ENCODE peak calls at places on chromosomes 7 and 10, in eight cellular contexts. E is A172; L is NCI-H345; X is activated naive CD8-positive, alpha-beta T cell treated with anti-CD3 and anti-CD28 coated beads for 36 hours; D is HCT116; Y is NCI-H460; S is HL-60; B is BE2C. P is an unnamed sample.

GRCh38 chr7:45215611-45216062 is 58.0 kb downstream of the RAMP3 start:
- DNase-seq in E (no peak), L (peak; percentile 75), X (no peak), D (no peak), Y (no peak), S (no peak), B (peak; percentile 52), P (no peak)

GRCh38 chr7:25007668-25008067 is 27.7 kb upstream of the OSBPL3 start:
- DNase-seq in E (no peak), L (no peak), X (no peak), D (no peak), Y (no peak), S (no peak), B (no peak), P (no peak)

GRCh38 chr10:114662651-114663217 is 4.7 kb upstream of the ABLIM1 start:
- DNase-seq in E (no peak), L (no peak), X (no peak), D (no peak), Y (no peak), S (no peak), B (no peak), P (no peak)

GRCh38 chr10:111076191-111076681 is 593 bp upstream of the ADRA2A start:
- DNase-seq in E (peak; percentile 48), L (peak; percentile 72), X (peak; percentile 64), D (peak; percentile 13), Y (peak; percentile 44), S (no peak), B (peak; percentile 87), P (peak; percentile 56)

GRCh38 chr10:50556238-50557120 is 67.3 kb downstream of the SGMS1 start:
- DNase-seq in E (no peak), L (no peak), X (no peak), D (no peak), Y (no peak), S (no peak), B (no peak), P (no peak)

GRCh38 chr7:92634924-92635519 is 44.8 kb upstream of the FAM133B start:
- DNase-seq in E (peak; percentile 97), L (no peak), X (no peak), D (peak; percentile 39), Y (no peak), S (no peak), B (no peak), P (peak; percentile 90)

GRCh38 chr10:77319557-77319956 is 318.1 kb downstream of the KCNMA1 start:
- DNase-seq in E (no peak), L (no peak), X (no peak), D (no peak), Y (no peak), S (no peak), B (no peak), P (no peak)

GRCh38 chr10:93461807-93462178 is 20.3 kb downstream of the MYOF start:
- DNase-seq in E (peak; percentile 96), L (peak; percentile 81), X (no peak), D (peak; percentile 65), Y (no peak), S (no peak), B (peak; percentile 18), P (peak; percentile 76)

GRCh38 chr10:127041561-127041960 is 136.3 kb downstream of the DOCK1 start:
- DNase-seq in E (peak; percentile 25), L (no peak), X (no peak), D (peak; percentile 29), Y (no peak), S (no peak), B (no peak), P (peak; percentile 37)

GRCh38 chr10:101837753-101838152 is 5.8 kb downstream of the KCNIP2 start:
- DNase-seq in E (no peak), L (no peak), X (no peak), D (no peak), Y (no peak), S (no peak), B (no peak), P (no peak)

GRCh38 chr7:28017372-28017771 is 163.2 kb downstream of the JAZF1 start:
- DNase-seq in E (peak; percentile 55), L (no peak), X (no peak), D (no peak), Y (no peak), S (peak; percentile 8), B (no peak), P (peak; percentile 67)

GRCh38 chr7:4831723-4832495 is 29.9 kb downstream of the PAPOLB start:
- DNase-seq in E (no peak), L (no peak), X (no peak), D (no peak), Y (no peak), S (no peak), B (no peak), P (no peak)

GRCh38 chr7:138865843-138866242 is 67.8 kb upstream of the ATP6V0A4 start:
- DNase-seq in E (no peak), L (no peak), X (peak; percentile 29), D (no peak), Y (no peak), S (peak; percentile 33), B (no peak), P (no peak)

GRCh38 chr10:65581426-65582026 is 1344.3 kb upstream of the LRRTM3 start:
- DNase-seq in E (no peak), L (no peak), X (no peak), D (no peak), Y (no peak), S (no peak), B (no peak), P (no peak)

GRCh38 chr7:156094350-156095146 is 282.3 kb upstream of the SHH start:
- DNase-seq in E (no peak), L (no peak), X (no peak), D (no peak), Y (no peak), S (no peak), B (no peak), P (no peak)

GRCh38 chr10:50407077-50407801 is 155.9 kb upstream of the ASAH2 start:
- DNase-seq in E (no peak), L (no peak), X (no peak), D (peak; percentile 74), Y (no peak), S (no peak), B (no peak), P (no peak)

GRCh38 chr7:1351881-1352625 is 107.2 kb downstream of the MICALL2 start:
- DNase-seq in E (no peak), L (no peak), X (no peak), D (no peak), Y (no peak), S (no peak), B (no peak), P (no peak)

GRCh38 chr10:116761883-116762282 is 19.5 kb upstream of the HSPA12A start:
- DNase-seq in E (no peak), L (no peak), X (no peak), D (no peak), Y (no peak), S (no peak), B (no peak), P (no peak)

GRCh38 chr10:16891375-16892313 is 74.4 kb upstream of the RSU1 start:
- DNase-seq in E (peak; percentile 94), L (no peak), X (peak; percentile 60), D (peak; percentile 92), Y (peak; percentile 86), S (no peak), B (peak; percentile 50), P (peak; percentile 40)

GRCh38 chr10:28785018-28785417 is 107.7 kb downstream of the BAMBI start:
- DNase-seq in E (no peak), L (no peak), X (no peak), D (no peak), Y (no peak), S (no peak), B (no peak), P (no peak)

GRCh38 chr10:119165171-119166110 is at the start of gene SFXN4:
- DNase-seq in E (peak; percentile 41), L (peak; percentile 60), X (peak; percentile 89), D (peak; percentile 44), Y (peak; percentile 57), S (peak; percentile 82), B (peak; percentile 79), P (peak; percentile 69)

GRCh38 chr10:12020574-12020973 is 22.0 kb downstream of the UPF2 start:
- DNase-seq in E (no peak), L (no peak), X (no peak), D (no peak), Y (no peak), S (no peak), B (no peak), P (no peak)

GRCh38 chr7:46908770-46909169 is 673.1 kb downstream of the TNS3 start:
- DNase-seq in E (peak; percentile 92), L (no peak), X (no peak), D (no peak), Y (no peak), S (no peak), B (no peak), P (peak; percentile 5)

GRCh38 chr10:102322914-102323313 is 72.6 kb upstream of the NFKB2 start:
- DNase-seq in E (no peak), L (no peak), X (peak; percentile 30), D (no peak), Y (no peak), S (peak; percentile 43), B (no peak), P (no peak)